ENCODE peak calls at places on chromosomes 2 and 18, in nine cellular contexts. B, V, G, X, E, Z, M, C and S are unnamed samples.

GRCh38 chr2:15200581-15200980 is 360.6 kb downstream of the NBAS start:
- DNase-seq in B (no peak), V (no peak), G (no peak), X (no peak), E (no peak), Z (no peak), M (no peak), C (no peak), S (no peak)

GRCh38 chr2:182522428-182522896 is 95.6 kb upstream of the PDE1A start:
- DNase-seq in B (no peak), V (peak; percentile 49), G (no peak), X (no peak), E (no peak), Z (no peak), M (no peak), C (no peak), S (no peak)

GRCh38 chr2:6694555-6694954 is 171.2 kb downstream of the CMPK2 start:
- DNase-seq in B (no peak), V (peak; percentile 39), G (no peak), X (no peak), E (no peak), Z (no peak), M (no peak), C (no peak), S (no peak)

GRCh38 chr18:7812431-7813063 is 245.4 kb downstream of the PTPRM start:
- DNase-seq in B (no peak), V (no peak), G (peak; percentile 61), X (no peak), E (no peak), Z (no peak), M (no peak), C (no peak), S (peak; percentile 71)

GRCh38 chr2:11292464-11293255 is 51.8 kb downstream of the ROCK2 start:
- DNase-seq in B (no peak), V (peak; percentile 10), G (no peak), X (no peak), E (no peak), Z (no peak), M (no peak), C (no peak), S (no peak)

GRCh38 chr2:49914281-49914680 is 760.0 kb upstream of the FSHR start:
- DNase-seq in B (no peak), V (no peak), G (no peak), X (peak; percentile 6), E (no peak), Z (no peak), M (no peak), C (no peak), S (peak; percentile 17)

GRCh38 chr2:190809876-190810525 is 70.6 kb upstream of the GLS start:
- DNase-seq in B (no peak), V (no peak), G (no peak), X (no peak), E (no peak), Z (no peak), M (no peak), C (no peak), S (no peak)

GRCh38 chr2:203934006-203934632 is 2.4 kb upstream of the ICOS start:
- DNase-seq in B (no peak), V (no peak), G (no peak), X (no peak), E (no peak), Z (no peak), M (no peak), C (no peak), S (no peak)

GRCh38 chr18:36649205-36649604 is 179.6 kb downstream of the TPGS2 start:
- DNase-seq in B (no peak), V (no peak), G (no peak), X (no peak), E (no peak), Z (no peak), M (no peak), C (no peak), S (no peak)

GRCh38 chr2:151518802-151519201 is 109.1 kb downstream of the RIF1 start:
- DNase-seq in B (no peak), V (no peak), G (no peak), X (no peak), E (no peak), Z (no peak), M (no peak), C (no peak), S (no peak)

GRCh38 chr18:5449858-5450509 is 93.8 kb downstream of the EPB41L3 start:
- DNase-seq in B (no peak), V (no peak), G (no peak), X (no peak), E (no peak), Z (no peak), M (no peak), C (no peak), S (no peak)

GRCh38 chr2:30030361-30030760 is 109.0 kb upstream of the ALK start:
- DNase-seq in B (no peak), V (no peak), G (no peak), X (no peak), E (no peak), Z (no peak), M (no peak), C (no peak), S (no peak)

GRCh38 chr2:30024281-30024680 is 102.9 kb upstream of the ALK start:
- DNase-seq in B (no peak), V (no peak), G (no peak), X (no peak), E (no peak), Z (no peak), M (no peak), C (no peak), S (no peak)

GRCh38 chr2:30022444-30023071 is 101.2 kb upstream of the ALK start:
- DNase-seq in B (no peak), V (no peak), G (no peak), X (no peak), E (no peak), Z (no peak), M (no peak), C (peak; percentile 16), S (no peak)

GRCh38 chr2:30029804-30030203 is 108.4 kb upstream of the ALK start:
- DNase-seq in B (no peak), V (no peak), G (no peak), X (peak; percentile 31), E (no peak), Z (no peak), M (no peak), C (no peak), S (no peak)

GRCh38 chr2:30026091-30027055 is 105.0 kb upstream of the ALK start:
- DNase-seq in B (peak; percentile 64), V (peak; percentile 76), G (peak; percentile 26), X (peak; percentile 85), E (no peak), Z (no peak), M (peak; percentile 55), C (no peak), S (no peak)
- TF ChIP-seq CTCF in B (peak; percentile 81), V (peak; percentile 81), G (peak; percentile 75), X (peak; percentile 91), E (no peak), Z (peak; percentile 64), M (peak; percentile 61), C (peak; percentile 46), S (peak; percentile 77)

DNA sequence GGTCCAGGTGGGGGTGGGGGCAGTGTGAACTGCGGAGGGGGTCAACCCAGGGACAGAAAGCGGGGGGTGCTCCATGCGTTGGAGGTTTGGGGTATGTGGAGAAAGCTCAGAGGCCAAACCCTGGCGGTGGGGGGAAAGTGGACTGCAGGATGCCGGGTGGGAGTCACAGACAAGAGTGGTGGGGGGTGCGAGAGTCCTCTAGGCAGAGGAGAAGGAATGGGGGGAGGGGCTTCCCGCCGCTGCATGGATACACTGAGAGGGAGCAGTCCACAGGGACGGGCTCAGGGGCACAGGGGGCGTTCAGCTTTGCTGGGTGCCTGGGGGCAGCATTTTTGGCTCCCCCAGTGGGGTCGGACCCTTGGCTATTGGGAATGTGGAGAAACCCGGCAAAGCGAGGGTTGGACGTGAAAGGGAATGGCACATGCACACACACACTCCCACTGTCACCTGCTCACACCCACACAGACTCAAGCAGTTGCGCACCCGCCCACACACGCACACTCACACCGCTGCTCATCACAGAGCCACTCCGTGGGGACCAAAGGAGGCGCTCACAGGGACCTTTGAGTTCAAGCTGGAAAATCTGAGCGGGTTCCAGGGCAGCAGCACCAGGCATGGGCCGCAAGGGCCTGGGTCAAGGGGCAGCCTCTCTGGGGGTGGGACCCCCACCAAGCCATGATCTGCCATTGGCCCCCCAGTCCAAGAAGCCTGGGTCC is 7.7 kb downstream of the GBX2 start:
- DNase-seq in B (no peak), V (peak; percentile 30), G (no peak), X (no peak), E (no peak), Z (no peak), M (no peak), C (no peak), S (no peak)
- H3K4me3 ChIP-seq in B (no peak overlapping the region), V (no peak overlapping the region), G (no peak overlapping the region), X (no peak overlapping the region), E (no peak overlapping the region), Z (no peak overlapping the region), M (no peak overlapping the region), C (no peak overlapping the region), S (no peak overlapping the region)

DNA sequence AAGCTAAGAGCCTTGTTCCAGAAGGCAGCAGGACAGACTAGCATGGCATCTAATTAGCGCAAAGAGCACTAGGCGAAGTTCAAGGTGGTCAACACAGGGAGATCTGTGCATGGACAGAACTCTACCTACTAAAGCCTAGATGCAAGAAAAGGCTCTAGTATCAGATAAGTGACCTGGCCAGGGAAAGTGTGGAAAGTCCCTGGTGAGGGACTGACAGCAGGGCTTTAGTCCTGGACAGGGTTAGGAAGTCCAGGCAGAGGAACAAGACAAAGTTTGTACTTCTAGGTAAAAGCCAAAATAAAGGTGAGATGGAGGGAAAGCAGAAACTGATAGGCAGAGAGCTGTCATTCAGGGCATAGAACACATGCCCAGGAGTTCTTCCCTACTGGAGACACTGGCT is 45.0 kb upstream of the PCBP1 start:
- DNase-seq in B (peak; percentile 3), V (no peak), G (no peak), X (no peak), E (no peak), Z (no peak), M (no peak), C (no peak), S (no peak)
- TF ChIP-seq CTCF in B (no peak), V (no peak), G (no peak), X (no peak), E (no peak), Z (no peak), M (no peak), C (no peak), S (no peak)

GRCh38 chr2:129757366-129757914 is 222.0 kb upstream of the RAB6C start:
- DNase-seq in B (peak; percentile 19), V (no peak), G (no peak), X (no peak), E (no peak), Z (no peak), M (no peak), C (no peak), S (no peak)

GRCh38 chr2:129760669-129761068 is 218.8 kb upstream of the RAB6C start:
- DNase-seq in B (peak; percentile 14), V (no peak), G (no peak), X (no peak), E (no peak), Z (no peak), M (no peak), C (no peak), S (no peak)

GRCh38 chr2:129757915-129758421 is 221.5 kb upstream of the RAB6C start:
- DNase-seq in B (peak; percentile 9), V (no peak), G (no peak), X (no peak), E (no peak), Z (no peak), M (no peak), C (no peak), S (no peak)

GRCh38 chr2:129759186-129760010 is 220.1 kb upstream of the RAB6C start:
- DNase-seq in B (peak; percentile 17), V (no peak), G (no peak), X (no peak), E (no peak), Z (no peak), M (no peak), C (no peak), S (no peak)

GRCh38 chr2:129758461-129759185 is 220.8 kb upstream of the RAB6C start:
- DNase-seq in B (peak; percentile 23), V (no peak), G (no peak), X (no peak), E (no peak), Z (no peak), M (peak; percentile 39), C (no peak), S (no peak)
- H3K4me3 ChIP-seq in B (no peak overlapping the region), V (no peak overlapping the region), G (no peak overlapping the region), X (no peak overlapping the region), E (peak overlapping the region; percentile 20), Z (peak overlapping the region; percentile 48), M (no peak overlapping the region), C (no peak overlapping the region), S (no peak overlapping the region)